ENCODE peak calls at places on chromosome 4, in nine cellular contexts. T is ovary, C is body of pancreas, J is tibial nerve, O is K562, A is sigmoid colon, F is upper lobe of left lung, G is HCT116, U is A549. I is an unnamed sample.

GRCh38 chr4:181672751-181673150 is 570.5 kb upstream of the TENM3 start:
- DNase-seq in T (no peak), C (no peak), J (no peak), O (no peak), A (no peak), F (no peak), G (no peak), U (no peak), I (no peak)

GRCh38 chr4:8674311-8674885 is 81.8 kb downstream of the CPZ start:
- DNase-seq in T (no peak), C (no peak), J (no peak), O (no peak), A (peak), F (no peak), G (no peak), U (no peak), I (no peak)

GRCh38 chr4:3252831-3253641 is 4.1 kb downstream of the MSANTD1 start:
- DNase-seq in T (peak), C (no peak), J (no peak), O (no peak), A (peak), F (peak), G (no peak), U (no peak), I (no peak)

GRCh38 chr4:114364857-114365256 is 233.8 kb upstream of the UGT8 start:
- DNase-seq in T (no peak), C (no peak), J (no peak), O (no peak), A (no peak), F (no peak), G (no peak), U (peak), I (peak)

GRCh38 chr4:180028682-180029081 is 2214.5 kb upstream of the TENM3 start:
- DNase-seq in T (no peak), C (peak), J (no peak), O (no peak), A (no peak), F (peak), G (peak), U (peak), I (no peak)

GRCh38 chr4:77586953-77587383 is 18.7 kb upstream of the CXCL13 start:
- DNase-seq in T (no peak), C (no peak), J (no peak), O (no peak), A (no peak), F (no peak), G (no peak), U (peak), I (no peak)

GRCh38 chr4:107391630-107392028 is 328.4 kb downstream of the PAPSS1 start:
- DNase-seq in T (no peak), C (no peak), J (no peak), O (no peak), A (no peak), F (no peak), G (no peak), U (no peak), I (no peak)

GRCh38 chr4:6969826-6970800 is 60.5 kb downstream of the TBC1D14 start:
- DNase-seq in T (no peak), C (no peak), J (no peak), O (no peak), A (no peak), F (no peak), G (no peak), U (no peak), I (no peak)

GRCh38 chr4:184166736-184167135 is 50.9 kb downstream of the ENPP6 start:
- DNase-seq in T (no peak), C (no peak), J (no peak), O (no peak), A (no peak), F (no peak), G (no peak), U (no peak), I (no peak)

GRCh38 chr4:87243426-87244053 is 23.1 kb upstream of the KLHL8 start:
- DNase-seq in T (no peak), C (no peak), J (no peak), O (no peak), A (no peak), F (no peak), G (no peak), U (peak), I (no peak)

GRCh38 chr4:15037923-15038541 is 35.8 kb downstream of the CPEB2 start:
- DNase-seq in T (no peak), C (no peak), J (no peak), O (no peak), A (no peak), F (no peak), G (no peak), U (no peak), I (no peak)

GRCh38 chr4:15043922-15044321 is 41.6 kb downstream of the CPEB2 start:
- DNase-seq in T (no peak), C (no peak), J (no peak), O (no peak), A (no peak), F (no peak), G (no peak), U (no peak), I (no peak)

GRCh38 chr4:15040916-15041463 is 38.7 kb downstream of the CPEB2 start:
- DNase-seq in T (no peak), C (no peak), J (no peak), O (no peak), A (no peak), F (no peak), G (no peak), U (no peak), I (no peak)

GRCh38 chr4:15042529-15043167 is 40.4 kb downstream of the CPEB2 start:
- DNase-seq in T (no peak), C (no peak), J (no peak), O (no peak), A (no peak), F (no peak), G (no peak), U (no peak), I (no peak)

DNA sequence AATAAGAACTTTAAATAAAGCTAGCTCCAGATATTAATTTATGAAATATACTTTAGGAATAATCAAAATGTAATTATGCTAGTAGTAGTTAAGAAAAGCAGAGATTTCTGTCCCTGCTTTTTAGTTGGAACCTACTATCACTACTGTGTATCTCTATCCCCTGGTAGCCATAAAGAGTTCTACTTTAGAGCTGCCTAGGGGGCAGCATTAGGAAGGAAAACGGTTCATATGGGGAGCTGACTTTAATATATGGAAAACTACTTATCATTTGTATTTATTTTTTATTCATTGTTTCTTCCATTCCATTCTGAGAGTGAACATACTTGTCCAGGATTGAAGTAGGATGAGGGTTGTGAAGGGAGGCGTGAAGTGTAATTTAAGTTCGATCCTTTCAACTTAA is 40.9 kb downstream of the CPEB2 start:
- DNase-seq in T (no peak), C (no peak), J (no peak), O (peak), A (no peak), F (no peak), G (peak), U (peak), I (no peak)
- TF ChIP-seq CTCF in T (no peak), C (no peak), J (no peak), O (peak), A (no peak), F (no peak), G (peak), U (peak), I (no peak)

GRCh38 chr4:164876680-164877324 is at the start of gene APELA:
- DNase-seq in T (no peak), C (no peak), J (no peak), O (no peak), A (no peak), F (no peak), G (no peak), U (no peak), I (no peak)
- H3K4me3 ChIP-seq in T (no peak), C (no peak), J (no peak), O (no peak), A (no peak), F (no peak), G (no peak), U (no peak), I (no peak)

GRCh38 chr4:121824950-121825349 is 1.3 kb upstream of the CCNA2 start:
- DNase-seq in T (no peak), C (no peak), J (no peak), O (no peak), A (no peak), F (no peak), G (no peak), U (no peak), I (no peak)

GRCh38 chr4:121822796-121823504 is 733 bp downstream of the CCNA2 start:
- DNase-seq in T (peak), C (peak), J (no peak), O (peak), A (peak), F (peak), G (no peak), U (peak), I (no peak)

GRCh38 chr4:121824171-121824527 is 466 bp upstream of the CCNA2 start:
- DNase-seq in T (no peak), C (no peak), J (no peak), O (no peak), A (no peak), F (no peak), G (no peak), U (no peak), I (no peak)

GRCh38 chr4:121822047-121822446 is 1.6 kb downstream of the CCNA2 start:
- DNase-seq in T (no peak), C (no peak), J (no peak), O (no peak), A (no peak), F (no peak), G (no peak), U (no peak), I (no peak)

DNA sequence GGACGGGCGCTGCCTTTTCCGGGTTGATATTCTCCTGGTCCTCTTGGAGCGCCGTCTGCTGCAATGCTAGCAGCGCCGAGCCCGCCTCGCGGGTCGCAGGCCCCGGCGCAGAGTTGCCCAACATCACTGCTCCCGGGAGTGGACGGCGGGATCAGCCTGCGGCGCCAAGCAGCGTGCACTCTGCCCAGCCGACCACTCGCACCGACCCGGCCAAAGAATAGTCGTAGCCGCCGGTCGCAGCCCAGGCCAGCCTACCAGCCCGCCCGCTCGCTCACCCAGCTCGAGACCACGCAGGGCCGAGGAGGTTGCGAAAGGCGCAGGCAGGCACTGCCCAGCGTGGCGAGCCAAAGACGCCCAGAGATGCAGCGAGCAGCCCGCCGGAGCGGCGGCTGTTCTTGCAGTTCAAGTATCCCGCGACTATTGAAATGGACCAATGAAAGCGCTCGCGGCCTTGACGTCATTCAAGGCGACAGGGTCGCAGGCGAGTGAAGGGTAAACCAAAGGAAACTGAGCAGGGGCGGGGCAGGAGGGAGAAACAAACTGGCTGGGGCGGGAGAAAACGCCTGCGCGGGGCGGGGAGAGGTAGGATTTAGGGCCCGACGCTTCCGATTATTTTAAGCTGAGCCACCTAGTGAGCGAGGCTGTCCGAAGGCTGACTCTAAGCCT is at the start of gene CCNA2:
- DNase-seq in T (peak), C (peak), J (peak), O (peak), A (peak), F (peak), G (peak), U (peak), I (peak)
- TF ChIP-seq POLR2A in T (no peak), C (peak), J (no peak), O (peak), A (no peak), F (no peak), G (peak), U (no peak), I (no peak)

GRCh38 chr4:55395529-55396304 is at the start of gene TMEM165:
- DNase-seq in T (peak), C (peak), J (peak), O (peak), A (peak), F (peak), G (peak), U (peak), I (peak)

GRCh38 chr4:55396305-55397023 is 707 bp downstream of the TMEM165 start:
- DNase-seq in T (peak), C (peak), J (peak), O (peak), A (peak), F (peak), G (no peak), U (no peak), I (peak)

GRCh38 chr4:55397024-55397520 is 1.3 kb downstream of the TMEM165 start:
- DNase-seq in T (no peak), C (no peak), J (no peak), O (no peak), A (peak), F (peak), G (no peak), U (no peak), I (no peak)

GRCh38 chr4:55393461-55394320 is 2.1 kb upstream of the TMEM165 start:
- DNase-seq in T (no peak), C (no peak), J (no peak), O (no peak), A (no peak), F (no peak), G (no peak), U (no peak), I (no peak)

DNA sequence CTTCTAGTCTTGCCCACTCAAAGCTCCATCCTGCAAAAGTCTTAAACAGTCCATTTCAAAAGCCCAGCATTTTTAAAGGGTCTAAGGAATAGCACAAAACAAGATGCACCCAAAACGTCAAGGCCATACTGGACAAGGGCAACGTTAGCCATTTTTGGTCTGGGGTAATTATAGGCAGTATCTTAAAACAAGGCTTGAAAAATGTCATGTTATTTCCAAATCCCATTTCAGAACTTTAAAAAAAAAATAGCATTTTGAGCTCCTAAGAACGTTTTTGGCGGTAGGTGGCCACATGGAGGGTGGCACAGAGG is 584 bp upstream of the TMEM165 start:
- DNase-seq in T (no peak), C (no peak), J (no peak), O (no peak), A (no peak), F (no peak), G (no peak), U (no peak), I (no peak)
- TF ChIP-seq CTCF in T (no peak), C (peak), J (no peak), O (no peak), A (no peak), F (no peak), G (peak), U (no peak), I (no peak)

DNA sequence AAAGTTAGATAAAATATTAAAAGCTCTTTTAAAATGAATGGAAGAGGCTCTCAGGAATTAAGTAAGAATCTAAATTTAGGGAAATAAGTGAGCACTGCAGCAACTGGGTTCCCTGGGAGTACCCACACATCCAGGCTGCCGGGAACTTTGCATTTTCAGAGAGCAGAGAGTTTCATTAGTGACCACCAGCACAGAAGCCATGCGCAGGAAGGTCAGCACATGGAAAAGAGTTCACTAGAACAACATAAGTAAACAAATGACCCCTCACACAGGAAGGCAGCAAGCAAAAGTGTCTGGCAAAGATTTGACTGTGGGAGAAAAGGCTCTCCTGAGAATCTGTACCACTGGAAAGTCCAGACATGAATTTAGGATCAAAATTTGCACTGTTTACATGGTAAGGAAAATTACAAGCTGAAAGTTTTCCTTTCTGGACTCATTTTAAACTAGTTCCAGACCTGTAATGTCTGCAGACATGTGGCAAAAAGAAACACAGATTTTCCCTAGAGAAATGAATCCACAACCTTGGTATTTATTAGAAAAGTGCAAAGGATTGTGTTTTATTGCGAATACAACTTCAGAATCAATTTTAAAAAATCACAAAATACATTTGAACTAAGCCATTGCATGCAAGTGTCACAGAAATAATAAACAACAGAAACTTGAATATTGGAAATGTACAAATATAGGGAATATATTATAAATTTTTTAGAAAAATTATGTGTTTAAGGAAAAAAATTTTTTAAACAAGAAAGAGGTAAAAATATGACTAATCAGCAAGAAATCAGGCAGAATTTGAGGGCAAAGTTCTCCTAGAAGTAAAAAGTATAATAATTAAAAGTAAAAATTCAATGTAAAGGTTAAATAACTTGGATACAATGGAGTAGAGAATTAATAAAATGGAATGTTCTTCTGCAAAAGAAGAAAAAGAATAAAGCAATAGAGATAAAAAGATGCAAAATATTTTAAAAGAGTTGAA is 18.4 kb upstream of the MYOZ2 start:
- DNase-seq in T (no peak), C (no peak), J (no peak), O (no peak), A (no peak), F (no peak), G (no peak), U (no peak), I (no peak)
- H3K4me3 ChIP-seq in T (no peak), C (no peak), J (no peak), O (no peak), A (no peak), F (no peak), G (no peak), U (no peak), I (no peak)

GRCh38 chr4:128386761-128387599 is 99.4 kb upstream of the PGRMC2 start:
- DNase-seq in T (peak), C (peak), J (peak), O (peak), A (peak), F (peak), G (peak), U (peak), I (peak)
- TF ChIP-seq POLR2A in T (no peak), C (peak), J (no peak), O (no peak), A (no peak), F (no peak), G (no peak), U (no peak), I (no peak)

GRCh38 chr4:94390804-94391410 is 48.3 kb upstream of the HPGDS start:
- DNase-seq in T (no peak), C (peak), J (peak), O (peak), A (no peak), F (no peak), G (no peak), U (no peak), I (no peak)
- TF ChIP-seq CTCF in T (no peak), C (peak), J (peak), O (peak), A (peak), F (peak), G (peak), U (peak), I (peak)

GRCh38 chr4:84582302-84582987 is 482 bp upstream of the CDS1 start:
- DNase-seq in T (peak), C (peak), J (peak), O (peak), A (peak), F (peak), G (peak), U (peak), I (peak)

GRCh38 chr4:84579410-84579791 is 3.5 kb upstream of the CDS1 start:
- DNase-seq in T (no peak), C (no peak), J (no peak), O (no peak), A (no peak), F (no peak), G (no peak), U (no peak), I (no peak)

GRCh38 chr4:84582988-84583870 is at the start of gene CDS1:
- DNase-seq in T (peak), C (peak), J (no peak), O (peak), A (no peak), F (peak), G (no peak), U (no peak), I (peak)

GRCh38 chr4:84585276-84585675 is 2.3 kb downstream of the CDS1 start:
- DNase-seq in T (no peak), C (no peak), J (no peak), O (no peak), A (no peak), F (no peak), G (no peak), U (no peak), I (no peak)

DNA sequence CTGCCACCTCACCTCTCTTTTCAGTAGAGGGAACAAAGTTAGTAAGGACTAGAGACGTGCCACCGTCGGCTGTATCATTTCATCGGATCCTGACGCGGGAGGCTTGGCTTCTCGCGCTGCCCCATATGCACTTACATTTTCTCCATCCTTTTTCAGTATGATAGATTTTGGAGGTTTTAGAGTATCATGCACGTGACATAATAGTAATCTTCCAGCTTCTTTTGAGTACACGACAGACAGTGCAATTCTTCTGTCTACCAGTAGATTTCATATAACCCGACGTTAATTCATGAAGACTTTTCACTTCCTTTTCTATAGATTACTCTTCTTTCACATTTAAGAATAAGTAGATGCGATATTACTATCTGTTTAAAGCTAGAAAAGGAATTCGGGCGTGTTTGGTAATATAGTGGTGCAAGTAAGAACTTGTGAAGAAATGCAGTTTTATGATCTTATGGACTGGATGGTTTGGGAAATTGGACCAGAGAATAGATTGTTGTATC is 995 bp downstream of the CDS1 start:
- DNase-seq in T (no peak), C (no peak), J (no peak), O (peak), A (no peak), F (no peak), G (no peak), U (no peak), I (no peak)
- H3K4me3 ChIP-seq in T (peak), C (peak), J (peak), O (no peak), A (peak), F (peak), G (peak), U (peak), I (peak)